ENCODE peak calls at places on chromosomes 5 and 9, in four cellular contexts. E is CD8-positive, alpha-beta T cell; K is heart right ventricle; D is endodermal cell. S is an unnamed sample.

GRCh38 chr5:175697846-175698245 is 40.0 kb downstream of the HRH2 start:
- DNase-seq in E (no peak), K (no peak), D (no peak), S (no peak)

GRCh38 chr9:80191108-80191507 is 619.3 kb downstream of the TLE4 start:
- DNase-seq in E (no peak), K (no peak), D (no peak), S (no peak)

GRCh38 chr5:36458746-36459145 is 147.7 kb upstream of the SLC1A3 start:
- DNase-seq in E (no peak), K (no peak), D (no peak), S (no peak)

GRCh38 chr5:176408590-176408989 is 7.7 kb downstream of the CLTB start:
- DNase-seq in E (no peak), K (no peak), D (no peak), S (no peak)

GRCh38 chr5:128407956-128408355 is 130.1 kb downstream of the FBN2 start:
- DNase-seq in E (no peak), K (no peak), D (no peak), S (no peak)

GRCh38 chr5:95808686-95809413 is 13.7 kb downstream of the GLRX start:
- DNase-seq in E (peak; percentile 54), K (peak; percentile 88), D (peak; percentile 40), S (no peak)

GRCh38 chr9:100884518-100884917 is 144.0 kb upstream of the PLPPR1 start:
- DNase-seq in E (no peak), K (no peak), D (no peak), S (no peak)

GRCh38 chr5:10490927-10491672 is 49.4 kb downstream of the ROPN1L start:
- DNase-seq in E (no peak), K (no peak), D (no peak), S (no peak)

GRCh38 chr5:54360089-54360488 is 49.7 kb upstream of the ARL15 start:
- DNase-seq in E (no peak), K (no peak), D (peak; percentile 70), S (no peak)

GRCh38 chr9:81022177-81022576 is 667.2 kb downstream of the TLE1 start:
- DNase-seq in E (no peak), K (no peak), D (no peak), S (no peak)

GRCh38 chr5:759781-760362 is 24.7 kb downstream of the ZDHHC11B start:
- DNase-seq in E (no peak), K (no peak), D (peak; percentile 39), S (no peak)

GRCh38 chr5:159571501-159572244 is 241.4 kb upstream of the IL12B start:
- DNase-seq in E (no peak), K (no peak), D (peak; percentile 75), S (no peak)

GRCh38 chr5:143376911-143377838 is 26.3 kb downstream of the NR3C1 start:
- DNase-seq in E (no peak), K (no peak), D (peak; percentile 63), S (peak; percentile 25)

GRCh38 chr5:7066471-7067235 is 329.3 kb upstream of the ADCY2 start:
- DNase-seq in E (no peak), K (no peak), D (no peak), S (no peak)

GRCh38 chr5:145975361-145976066 is 39.1 kb downstream of the SH3RF2 start:
- DNase-seq in E (no peak), K (no peak), D (no peak), S (no peak)

GRCh38 chr5:52783226-52783959 is 4.3 kb upstream of the ITGA1 start:
- DNase-seq in E (no peak), K (no peak), D (no peak), S (no peak)

GRCh38 chr5:179793470-179794139 is at the start of gene LTC4S:
- DNase-seq in E (no peak), K (peak; percentile 86), D (no peak), S (no peak)

GRCh38 chr9:75993434-75993833 is 103.0 kb downstream of the PCSK5 start:
- DNase-seq in E (no peak), K (no peak), D (no peak), S (no peak)

GRCh38 chr9:136765041-136765440 is 723 bp upstream of the LCN15 start:
- DNase-seq in E (no peak), K (peak; percentile 46), D (no peak), S (no peak)

GRCh38 chr5:180868960-180869359 is 7.9 kb upstream of the ZFP62 start:
- DNase-seq in E (no peak), K (peak; percentile 84), D (peak; percentile 96), S (no peak)

GRCh38 chr5:38607930-38608545 is 51.6 kb upstream of the LIFR start:
- DNase-seq in E (no peak), K (no peak), D (no peak), S (no peak)

GRCh38 chr5:125972706-125973105 is 450.5 kb upstream of the GRAMD2B start:
- DNase-seq in E (no peak), K (no peak), D (no peak), S (no peak)

GRCh38 chr9:92247296-92247695 is 46.2 kb downstream of the IARS1 start:
- DNase-seq in E (no peak), K (no peak), D (no peak), S (no peak)

GRCh38 chr9:92242779-92243136 is 50.7 kb downstream of the IARS1 start:
- DNase-seq in E (no peak), K (no peak), D (no peak), S (no peak)

GRCh38 chr9:92247981-92248380 is 45.5 kb downstream of the IARS1 start:
- DNase-seq in E (no peak), K (no peak), D (no peak), S (no peak)

GRCh38 chr9:92236915-92237314 is 56.6 kb downstream of the IARS1 start:
- DNase-seq in E (no peak), K (no peak), D (no peak), S (no peak)

GRCh38 chr9:92242115-92242778 is 51.2 kb downstream of the IARS1 start:
- DNase-seq in E (no peak), K (no peak), D (peak; percentile 69), S (no peak)
- H3K36me3 ChIP-seq in E (peaks cover 77% of the 10 kb centered on the region), K (no peaks in the 10 kb centered on the region), D (peaks cover 97% of the 10 kb centered on the region), S (peaks cover 21% of the 10 kb centered on the region)

DNA sequence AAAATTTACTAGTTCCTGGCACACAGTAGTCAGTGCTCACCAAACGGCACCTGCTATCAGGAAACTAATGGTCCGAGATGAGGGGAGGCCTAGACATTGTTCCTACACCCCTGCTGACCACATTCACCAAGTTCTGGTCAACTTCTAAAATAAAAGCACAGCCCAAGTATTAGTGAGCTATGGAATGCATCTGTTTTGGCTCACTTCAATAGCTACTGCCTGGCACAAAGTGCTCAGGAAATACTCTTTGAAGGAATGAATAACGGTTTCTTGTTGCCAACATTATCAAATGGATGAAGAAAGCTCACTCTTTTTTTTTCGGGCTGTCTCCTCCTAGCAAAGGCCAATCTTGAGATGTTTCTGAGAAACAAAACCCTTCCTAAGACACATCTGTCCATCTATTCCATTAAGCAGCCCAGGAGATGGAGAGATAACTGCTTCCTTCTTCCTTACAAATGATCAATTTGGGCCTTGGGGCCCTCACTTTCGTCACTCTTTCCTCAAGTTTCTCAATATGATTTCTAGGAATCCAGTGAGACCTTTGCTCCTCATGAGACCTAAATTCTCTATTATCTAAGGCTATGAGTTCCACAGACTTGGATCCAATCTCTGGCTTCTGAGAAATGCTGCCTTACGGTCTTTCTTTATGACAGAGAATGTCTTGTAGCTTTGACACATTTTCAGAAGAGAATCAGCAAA is 98.1 kb downstream of the DPYSL3 start:
- DNase-seq in E (no peak), K (no peak), D (no peak), S (no peak)
- H3K36me3 ChIP-seq in E (no peaks in the 10 kb centered on the region), K (no peaks in the 10 kb centered on the region), D (peaks cover 71% of the 10 kb centered on the region), S (peaks cover 1% of the 10 kb centered on the region)

GRCh38 chr9:33309903-33310302 is 19.6 kb downstream of the NFX1 start:
- DNase-seq in E (no peak), K (no peak), D (no peak), S (no peak)
- H3K36me3 ChIP-seq in E (peaks cover 72% of the 10 kb centered on the region), K (no peaks in the 10 kb centered on the region), D (peaks cover 94% of the 10 kb centered on the region), S (peaks cover 24% of the 10 kb centered on the region)

DNA sequence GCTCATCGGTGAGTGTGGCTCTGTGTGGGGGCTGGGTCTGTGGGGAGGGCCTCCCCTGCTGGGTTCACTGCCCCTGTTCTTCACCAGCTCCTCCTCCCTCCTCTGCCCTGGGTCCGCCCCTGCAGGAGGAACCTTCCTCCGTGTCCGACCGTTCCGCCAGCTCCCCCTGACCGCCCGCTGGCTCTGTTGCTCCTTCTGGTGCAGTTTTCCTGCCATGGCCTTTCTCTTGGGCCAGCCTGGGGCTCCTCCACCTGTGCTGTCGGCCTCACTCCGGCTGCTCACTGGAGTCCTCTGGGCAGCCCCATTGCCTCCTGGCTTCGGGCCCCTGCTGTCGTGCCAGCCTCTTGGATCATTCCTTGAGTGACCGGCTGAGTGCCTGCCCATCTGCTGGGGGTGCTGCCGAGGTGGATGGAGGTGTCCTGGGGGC is 12.3 kb downstream of the RNU6ATAC start:
- DNase-seq in E (no peak), K (no peak), D (no peak), S (no peak)
- H3K36me3 ChIP-seq in E (peaks cover 52% of the 10 kb centered on the region), K (peaks cover 15% of the 10 kb centered on the region), D (peaks cover 86% of the 10 kb centered on the region), S (peaks cover 54% of the 10 kb centered on the region)

GRCh38 chr9:133107961-133108793 is 12.9 kb downstream of the RALGDS start:
- DNase-seq in E (no peak), K (no peak), D (no peak), S (no peak)
- H3K36me3 ChIP-seq in E (peaks cover 39% of the 10 kb centered on the region), K (peaks cover 5% of the 10 kb centered on the region), D (peaks cover 30% of the 10 kb centered on the region), S (peaks cover 29% of the 10 kb centered on the region)

DNA sequence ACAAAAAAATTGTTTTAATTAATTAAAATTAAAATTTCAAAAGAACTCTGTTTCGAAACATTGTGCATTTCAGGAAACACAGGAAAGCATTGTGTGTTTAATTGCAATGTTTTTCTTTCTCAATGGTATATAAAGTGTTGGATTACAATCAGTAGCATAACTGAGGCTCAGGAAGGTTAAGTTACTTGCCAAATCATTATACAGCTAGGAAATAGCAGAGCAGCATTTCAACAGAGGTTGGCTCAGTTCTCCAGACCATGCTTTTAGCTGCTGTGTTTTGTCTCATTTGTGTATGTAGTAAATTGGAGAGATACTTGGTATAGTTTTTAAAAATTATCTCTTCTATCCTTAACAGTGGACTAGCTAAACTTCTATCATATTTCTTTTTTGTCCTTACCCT is 30.0 kb upstream of the CAMLG start:
- DNase-seq in E (no peak), K (no peak), D (no peak), S (no peak)
- H3K36me3 ChIP-seq in E (peaks cover 8% of the 10 kb centered on the region), K (no peaks in the 10 kb centered on the region), D (peaks cover 71% of the 10 kb centered on the region), S (peaks cover 9% of the 10 kb centered on the region)

GRCh38 chr5:117761190-117761589 is 1186.6 kb upstream of the SEMA6A start:
- DNase-seq in E (no peak), K (no peak), D (no peak), S (no peak)

DNA sequence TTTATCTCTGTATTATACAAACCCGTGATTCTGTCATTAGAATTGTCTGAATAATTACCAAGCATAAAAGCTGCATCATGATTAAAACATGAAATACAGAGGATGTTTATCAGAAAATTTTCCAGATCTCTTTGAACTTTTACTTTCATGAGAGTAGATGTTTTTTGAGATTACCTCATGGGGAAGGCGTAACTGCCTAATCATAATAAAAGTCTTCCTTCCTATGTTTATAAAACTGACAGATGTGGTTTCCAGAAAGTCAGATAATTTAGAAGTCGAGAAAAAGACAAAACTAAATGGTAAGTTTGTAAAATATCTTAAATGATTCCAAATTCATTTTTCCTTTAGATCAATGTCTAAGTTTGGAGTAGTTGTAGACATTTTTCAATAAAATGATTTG is 1185.5 kb upstream of the SEMA6A start:
- DNase-seq in E (no peak), K (no peak), D (no peak), S (no peak)
- H3K36me3 ChIP-seq in E (no peaks in the 10 kb centered on the region), K (no peaks in the 10 kb centered on the region), D (no peaks in the 10 kb centered on the region), S (no peaks in the 10 kb centered on the region)

DNA sequence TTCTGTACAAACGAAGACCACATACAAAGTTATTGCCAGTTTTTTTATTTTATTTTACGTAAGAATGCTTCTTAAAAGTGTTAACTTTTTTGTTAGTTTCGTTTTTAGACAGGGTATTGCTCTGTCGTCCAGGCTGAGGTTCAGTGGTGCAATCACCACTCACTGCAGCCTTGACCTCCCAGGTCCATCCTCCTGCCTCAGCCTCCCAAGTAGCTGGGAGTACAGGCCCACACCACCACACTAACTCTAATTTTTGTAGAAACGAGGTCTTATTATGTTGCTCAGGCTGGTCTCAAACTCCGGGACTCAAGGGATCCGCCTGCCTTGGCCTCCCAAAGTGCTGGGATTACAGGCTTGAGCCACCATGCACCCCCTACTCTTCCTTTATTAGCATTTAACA is 2.3 kb upstream of the DNAJA1 start:
- DNase-seq in E (no peak), K (no peak), D (no peak), S (no peak)
- H3K36me3 ChIP-seq in E (peaks cover 5% of the 10 kb centered on the region), K (no peaks in the 10 kb centered on the region), D (peaks cover 31% of the 10 kb centered on the region), S (peaks cover 2% of the 10 kb centered on the region)

S was measured in BJ.